ENCODE peak calls at places on chromosomes 6 and 20, in four cellular contexts. One of them, this sample, is unnamed.

GRCh38 chr6:30447237-30447636 is 42.1 kb upstream of the HLA-E start:
- DNase-seq in activated CD4-positive, CD25-positive, alpha-beta regulatory T cell treated with anti-CD3 and anti-CD28 coated beads, Interleukin-2, amount 50 U/mL, for 72 hours: no peak
- DNase-seq in A549: peak; percentile 32
- DNase-seq in cardiac muscle cell: peak; percentile 21
- DNase-seq in this sample: no peak

GRCh38 chr6:150634641-150635292 is 35.1 kb downstream of the PLEKHG1 start:
- DNase-seq in A549: no peak
- DNase-seq in activated CD4-positive, CD25-positive, alpha-beta regulatory T cell treated with anti-CD3 and anti-CD28 coated beads, Interleukin-2, amount 50 U/mL, for 72 hours: no peak
- DNase-seq in cardiac muscle cell: peak; percentile 30
- DNase-seq in this sample: no peak

GRCh38 chr20:35871311-35871771 is 83.0 kb downstream of the SCAND1 start:
- DNase-seq in cardiac muscle cell: peak; percentile 58
- DNase-seq in activated CD4-positive, CD25-positive, alpha-beta regulatory T cell treated with anti-CD3 and anti-CD28 coated beads, Interleukin-2, amount 50 U/mL, for 72 hours: no peak
- DNase-seq in A549: no peak
- DNase-seq in this sample: no peak

GRCh38 chr20:63441777-63442493 is 30.5 kb downstream of the KCNQ2 start:
- DNase-seq in A549: peak; percentile 57
- DNase-seq in cardiac muscle cell: peak; percentile 49
- DNase-seq in activated CD4-positive, CD25-positive, alpha-beta regulatory T cell treated with anti-CD3 and anti-CD28 coated beads, Interleukin-2, amount 50 U/mL, for 72 hours: peak; percentile 59
- DNase-seq in this sample: peak; percentile 68

GRCh38 chr20:48928832-48929725 is 7.6 kb downstream of the ARFGEF2 start:
- DNase-seq in cardiac muscle cell: peak; percentile 79
- DNase-seq in A549: no peak
- DNase-seq in activated CD4-positive, CD25-positive, alpha-beta regulatory T cell treated with anti-CD3 and anti-CD28 coated beads, Interleukin-2, amount 50 U/mL, for 72 hours: no peak
- DNase-seq in this sample: no peak

GRCh38 chr6:31945154-31945506 is 765 bp upstream of the CFB start:
- DNase-seq in activated CD4-positive, CD25-positive, alpha-beta regulatory T cell treated with anti-CD3 and anti-CD28 coated beads, Interleukin-2, amount 50 U/mL, for 72 hours: no peak
- DNase-seq in cardiac muscle cell: no peak
- DNase-seq in A549: no peak
- DNase-seq in this sample: no peak

GRCh38 chr6:129253731-129254130 is 370.8 kb downstream of the LAMA2 start:
- DNase-seq in cardiac muscle cell: no peak
- DNase-seq in A549: no peak
- DNase-seq in activated CD4-positive, CD25-positive, alpha-beta regulatory T cell treated with anti-CD3 and anti-CD28 coated beads, Interleukin-2, amount 50 U/mL, for 72 hours: no peak
- DNase-seq in this sample: no peak

GRCh38 chr6:13431861-13432465 is 55.4 kb downstream of the GFOD1 start:
- DNase-seq in cardiac muscle cell: peak; percentile 39
- DNase-seq in activated CD4-positive, CD25-positive, alpha-beta regulatory T cell treated with anti-CD3 and anti-CD28 coated beads, Interleukin-2, amount 50 U/mL, for 72 hours: no peak
- DNase-seq in A549: no peak
- DNase-seq in this sample: no peak

GRCh38 chr6:35487653-35488516 is 9.0 kb downstream of the TEAD3 start:
- DNase-seq in A549: no peak
- DNase-seq in activated CD4-positive, CD25-positive, alpha-beta regulatory T cell treated with anti-CD3 and anti-CD28 coated beads, Interleukin-2, amount 50 U/mL, for 72 hours: no peak
- DNase-seq in cardiac muscle cell: peak; percentile 72
- DNase-seq in this sample: no peak

GRCh38 chr20:24488800-24489175 is 19.4 kb downstream of the SYNDIG1 start:
- DNase-seq in cardiac muscle cell: no peak
- DNase-seq in A549: no peak
- DNase-seq in activated CD4-positive, CD25-positive, alpha-beta regulatory T cell treated with anti-CD3 and anti-CD28 coated beads, Interleukin-2, amount 50 U/mL, for 72 hours: no peak
- DNase-seq in this sample: no peak

GRCh38 chr20:37919389-37920040 is 16.6 kb downstream of the VSTM2L start:
- DNase-seq in activated CD4-positive, CD25-positive, alpha-beta regulatory T cell treated with anti-CD3 and anti-CD28 coated beads, Interleukin-2, amount 50 U/mL, for 72 hours: no peak
- DNase-seq in A549: no peak
- DNase-seq in cardiac muscle cell: no peak
- DNase-seq in this sample: no peak

GRCh38 chr6:106745824-106746610 is 116.6 kb downstream of the QRSL1 start:
- DNase-seq in A549: peak; percentile 21
- DNase-seq in activated CD4-positive, CD25-positive, alpha-beta regulatory T cell treated with anti-CD3 and anti-CD28 coated beads, Interleukin-2, amount 50 U/mL, for 72 hours: no peak
- DNase-seq in cardiac muscle cell: no peak
- DNase-seq in this sample: no peak

GRCh38 chr6:55758156-55758942 is 117.0 kb downstream of the BMP5 start:
- DNase-seq in activated CD4-positive, CD25-positive, alpha-beta regulatory T cell treated with anti-CD3 and anti-CD28 coated beads, Interleukin-2, amount 50 U/mL, for 72 hours: no peak
- DNase-seq in A549: peak; percentile 8
- DNase-seq in cardiac muscle cell: peak; percentile 76
- DNase-seq in this sample: no peak

GRCh38 chr6:113857565-113858066 is 471 bp downstream of the MARCKS start:
- DNase-seq in cardiac muscle cell: no peak
- DNase-seq in activated CD4-positive, CD25-positive, alpha-beta regulatory T cell treated with anti-CD3 and anti-CD28 coated beads, Interleukin-2, amount 50 U/mL, for 72 hours: no peak
- DNase-seq in A549: peak; percentile 20
- DNase-seq in this sample: no peak